ENCODE peak calls at places on chromosomes 16 and 17, in four cellular contexts. U is endodermal cell, R is Daoy, I is heart right ventricle. P is an unnamed sample.
A peak's percentile ranks its signal among the peaks of the same experiment; 100 is the strongest.

GRCh38 chr17:67559381-67559966 is 158.3 kb upstream of the NOL11 start:
- DNase-seq in R (peak; percentile 24), U (peak; percentile 83), I (no peak), P (no peak)

GRCh38 chr16:10745856-10746255 is 2.2 kb downstream of the NUBP1 start:
- DNase-seq in R (no peak), U (no peak), I (no peak), P (no peak)

GRCh38 chr16:67423634-67424575 is 7.0 kb upstream of the HSD11B2 start:
- DNase-seq in R (no peak), U (peak; percentile 70), I (no peak), P (peak; percentile 64)

GRCh38 chr17:74380086-74380958 is 13.0 kb downstream of the GPR142 start:
- DNase-seq in U (peak; percentile 67), R (peak; percentile 42), I (no peak), P (no peak)

GRCh38 chr17:66365204-66365524 is 62.8 kb downstream of the PRKCA start:
- DNase-seq in R (no peak), U (peak; percentile 58), I (no peak), P (no peak)

GRCh38 chr17:10683853-10684252 is 13.5 kb downstream of the SCO1 start:
- DNase-seq in R (no peak), I (no peak), U (no peak), P (peak; percentile 67)

GRCh38 chr17:58991718-58992331 is 114.9 kb downstream of the TRIM37 start:
- DNase-seq in U (no peak), I (no peak), R (peak; percentile 11), P (no peak)

GRCh38 chr16:11677451-11677951 is 9.2 kb downstream of the SNN start:
- DNase-seq in I (no peak), U (no peak), R (no peak), P (no peak)

GRCh38 chr16:87789437-87790277 is 23.9 kb upstream of the KLHDC4 start:
- DNase-seq in U (no peak), R (peak; percentile 87), I (no peak), P (no peak)

GRCh38 chr17:72930031-72930430 is 162.5 kb downstream of the SLC39A11 start:
- DNase-seq in U (no peak), R (no peak), I (no peak), P (no peak)

GRCh38 chr17:44448412-44448811 is 54.8 kb downstream of the GPATCH8 start:
- DNase-seq in U (no peak), R (no peak), I (no peak), P (no peak)

GRCh38 chr16:87918866-87919680 is 17.3 kb downstream of the CA5A start:
- DNase-seq in U (no peak), I (peak; percentile 68), R (peak; percentile 57), P (no peak)

P was measured in A673.